ENCODE peak calls at places on chromosomes 1 and 21, in four cellular contexts. F, J, A and E are unnamed samples.
A peak's percentile ranks its signal among the peaks of the same experiment; 100 is the strongest.

GRCh38 chr1:201904579-201904978 is 15.9 kb downstream of the SHISA4 start:
- DNase-seq in F (no peak), J (no peak), A (no peak), E (no peak)

GRCh38 chr1:23103001-23103879 is 65.4 kb downstream of the LUZP1 start:
- DNase-seq in F (no peak), A (no peak), J (no peak), E (no peak)

GRCh38 chr1:108107658-108108057 is 92.5 kb downstream of the SLC25A24 start:
- DNase-seq in J (no peak), A (no peak), F (no peak), E (no peak)

GRCh38 chr1:109889094-109889493 is 21.6 kb upstream of the CSF1 start:
- DNase-seq in A (no peak), J (no peak), F (no peak), E (no peak)

GRCh38 chr1:30045304-30046090 is 677.9 kb downstream of the MATN1 start:
- DNase-seq in F (no peak), J (no peak), A (no peak), E (no peak)

GRCh38 chr1:220750126-220750525 is 2.0 kb downstream of the MTARC2 start:
- DNase-seq in A (no peak), F (no peak), J (no peak), E (no peak)

GRCh38 chr1:29698033-29698432 is 461.7 kb downstream of the PTPRU start:
- DNase-seq in J (peak; percentile 30), A (no peak), F (peak; percentile 67), E (peak; percentile 70)

GRCh38 chr1:151898519-151898991 is 10.8 kb downstream of the THEM4 start:
- DNase-seq in F (peak; percentile 48), A (no peak), J (no peak), E (no peak)

GRCh38 chr1:180926164-180926981 is 13.7 kb downstream of the KIAA1614 start:
- DNase-seq in F (no peak), J (no peak), A (peak; percentile 70), E (peak; percentile 77)

GRCh38 chr21:17482928-17483327 is 29.9 kb upstream of the CXADR start:
- DNase-seq in J (no peak), A (no peak), F (no peak), E (no peak)

GRCh38 chr1:63368131-63368530 is 704 bp downstream of the ALG6 start:
- DNase-seq in A (no peak), F (no peak), J (peak; percentile 22), E (no peak)

GRCh38 chr1:108600504-108600903 is 40.6 kb downstream of the EEIG2 start:
- DNase-seq in F (no peak), A (no peak), J (no peak), E (no peak)

GRCh38 chr1:94068096-94068830 is 52.7 kb downstream of the ABCA4 start:
- DNase-seq in J (no peak), A (no peak), F (peak; percentile 67), E (no peak)

GRCh38 chr1:165773324-165773965 is 4.8 kb upstream of the TMCO1 start:
- DNase-seq in A (no peak), J (no peak), F (peak; percentile 31), E (no peak)

GRCh38 chr1:210231846-210232523 is 611 bp upstream of the SERTAD4 start:
- DNase-seq in J (no peak), A (no peak), F (no peak), E (no peak)

GRCh38 chr1:206800411-206800810 is 28.1 kb upstream of the IL10 start:
- DNase-seq in A (no peak), F (no peak), J (no peak), E (no peak)

GRCh38 chr1:199723557-199723956 is 304.0 kb upstream of the NR5A2 start:
- DNase-seq in F (no peak), A (no peak), J (peak; percentile 47), E (no peak)

GRCh38 chr1:115670476-115671175 is 28.9 kb downstream of the VANGL1 start:
- DNase-seq in F (no peak), A (no peak), J (no peak), E (no peak)

GRCh38 chr1:158117854-158118691 is 62.6 kb upstream of the CD1D start:
- DNase-seq in J (no peak), F (peak; percentile 52), A (peak; percentile 15), E (no peak)

GRCh38 chr1:53683986-53684740 is 54.8 kb downstream of the GLIS1 start:
- DNase-seq in F (no peak), A (no peak), J (no peak), E (no peak)

GRCh38 chr1:156001682-156002171 is 19.0 kb downstream of the SSR2 start:
- DNase-seq in F (no peak), J (no peak), A (no peak), E (no peak)

GRCh38 chr1:6519935-6520621 is 28.6 kb upstream of the PLEKHG5 start:
- DNase-seq in A (no peak), J (no peak), F (no peak), E (no peak)

GRCh38 chr1:214224605-214225354 is 56.2 kb upstream of the SMYD2 start:
- DNase-seq in A (peak; percentile 5), J (no peak), F (peak; percentile 11), E (no peak)

GRCh38 chr1:117512728-117513321 is 93.0 kb upstream of the TENT5C start:
- DNase-seq in J (peak; percentile 8), F (no peak), A (no peak), E (no peak)

GRCh38 chr1:151047591-151047924 is at the start of gene C1orf56:
- DNase-seq in A (peak; percentile 63), J (peak; percentile 47), F (peak; percentile 72), E (peak; percentile 55)

GRCh38 chr1:154710091-154710490 is 102.1 kb upstream of the ADAR start:
- DNase-seq in J (no peak), A (no peak), F (no peak), E (no peak)

GRCh38 chr1:119336738-119337315 is 31.8 kb upstream of the HAO2 start:
- DNase-seq in J (no peak), F (no peak), A (no peak), E (no peak)

GRCh38 chr1:61222240-61222639 is 139.9 kb downstream of the NFIA start:
- DNase-seq in A (no peak), F (no peak), J (no peak), E (no peak)

GRCh38 chr1:110610084-110610483 is 3.9 kb upstream of the KCNA2 start:
- DNase-seq in A (no peak), F (no peak), J (no peak), E (no peak)

GRCh38 chr1:166485620-166486019 is 318.8 kb upstream of the FAM78B start:
- DNase-seq in F (no peak), J (no peak), A (no peak), E (no peak)

GRCh38 chr21:46457801-46458314 is 833 bp upstream of the DIP2A start:
- DNase-seq in J (no peak), A (peak; percentile 50), F (peak; percentile 21), E (no peak)

GRCh38 chr1:84907095-84907827 is 14.3 kb upstream of the LPAR3 start:
- DNase-seq in A (no peak), F (no peak), J (no peak), E (no peak)

GRCh38 chr1:203671047-203671446 is 44.4 kb downstream of the ATP2B4 start:
- DNase-seq in A (no peak), J (no peak), F (no peak), E (no peak)

GRCh38 chr1:186499571-186499970 is 38.7 kb upstream of the PDC start:
- DNase-seq in A (no peak), J (no peak), F (no peak), E (no peak)

GRCh38 chr1:51989582-51990477 is 670 bp downstream of the RAB3B start:
- DNase-seq in F (no peak), A (no peak), J (no peak), E (no peak)

GRCh38 chr1:164635074-164635783 is 76.2 kb downstream of the PBX1 start:
- DNase-seq in A (no peak), J (no peak), F (no peak), E (no peak)

GRCh38 chr1:119605686-119606085 is 42.4 kb downstream of the ZNF697 start:
- DNase-seq in A (no peak), J (no peak), F (no peak), E (no peak)

GRCh38 chr21:42644223-42645208 is 8.9 kb upstream of the PDE9A start:
- DNase-seq in J (no peak), A (no peak), F (no peak), E (no peak)